ENCODE peak calls at places on chromosomes 3 and 15, in seven cellular contexts. I, K, H, S, L, T and P are unnamed samples.

GRCh38 chr15:52277575-52277974 is 18.0 kb downstream of the MYO5C start:
- DNase-seq in L (no peak), I (no peak), S (no peak), H (no peak), T (no peak), K (no peak), P (no peak)

GRCh38 chr3:176193032-176193698 is 1004.1 kb downstream of the TBL1XR1 start:
- DNase-seq in I (no peak), H (no peak), S (no peak), T (no peak), L (no peak), K (no peak), P (no peak)

GRCh38 chr3:150414273-150414672 is 6.2 kb downstream of the TSC22D2 start:
- DNase-seq in T (peak; percentile 56), I (peak; percentile 15), L (no peak), S (no peak), K (peak; percentile 52), H (peak; percentile 56), P (peak; percentile 83)

GRCh38 chr3:151900460-151900859 is 27.0 kb downstream of the SUCNR1 start:
- DNase-seq in S (no peak), T (peak; percentile 89), H (no peak), K (no peak), I (no peak), L (no peak), P (no peak)

GRCh38 chr3:29152379-29152778 is 128.5 kb upstream of the RBMS3 start:
- DNase-seq in K (no peak), L (no peak), H (no peak), T (no peak), I (no peak), S (no peak), P (no peak)

GRCh38 chr3:167739190-167739589 is 3.7 kb downstream of the SERPINI1 start:
- DNase-seq in I (no peak), H (no peak), T (no peak), L (no peak), K (no peak), S (no peak), P (no peak)

GRCh38 chr3:88596451-88596850 is 446.7 kb downstream of the C3orf38 start:
- DNase-seq in I (no peak), K (peak; percentile 7), S (no peak), L (no peak), H (no peak), T (no peak), P (no peak)

GRCh38 chr15:56683925-56684324 is 49.4 kb downstream of the ZNF280D start:
- DNase-seq in H (no peak), L (no peak), I (no peak), T (no peak), S (no peak), K (no peak), P (peak; percentile 3)

GRCh38 chr3:127406309-127407025 is 118.6 kb upstream of the PRR20G start:
- DNase-seq in T (no peak), I (no peak), H (peak; percentile 14), S (no peak), L (no peak), K (no peak), P (peak; percentile 51)

GRCh38 chr3:71646971-71647370 is 63.4 kb upstream of the FOXP1 start:
- DNase-seq in S (no peak), I (no peak), H (no peak), K (no peak), T (no peak), L (no peak), P (no peak)

GRCh38 chr3:110296885-110297284 is 774.7 kb upstream of the NECTIN3 start:
- DNase-seq in I (peak; percentile 7), S (no peak), T (peak; percentile 25), L (no peak), H (no peak), K (peak; percentile 54), P (peak; percentile 15)

GRCh38 chr3:62672988-62673313 is 202.3 kb downstream of the CADPS start:
- DNase-seq in H (no peak), K (no peak), T (no peak), L (no peak), I (no peak), S (no peak), P (no peak)

GRCh38 chr3:100316656-100317069 is 17.9 kb upstream of the NIT2 start:
- DNase-seq in K (peak; percentile 73), S (no peak), I (no peak), L (no peak), H (peak; percentile 77), T (peak; percentile 72), P (peak; percentile 76)

GRCh38 chr15:57205999-57206398 is 170.3 kb upstream of the CGNL1 start:
- DNase-seq in I (no peak), S (no peak), L (no peak), T (no peak), K (no peak), H (no peak), P (no peak)

GRCh38 chr3:71389911-71390573 is 193.5 kb downstream of the FOXP1 start:
- DNase-seq in I (peak; percentile 36), S (no peak), T (peak; percentile 21), L (no peak), K (peak; percentile 44), H (peak; percentile 47), P (peak; percentile 32)

GRCh38 chr3:155778441-155778840 is 27.6 kb downstream of the C3orf33 start:
- DNase-seq in K (peak; percentile 20), S (no peak), T (no peak), H (no peak), L (no peak), I (peak; percentile 8), P (no peak)